ENCODE peak calls at places on chromosome 6, in five cellular contexts. W, M, C, Z and Q are unnamed samples.

GRCh38 chr6:2971420-2972218 is at the start of gene SERPINB6:
- DNase-seq in W (peak), M (peak), C (peak), Z (no peak), Q (peak)

GRCh38 chr6:170316071-170316470 is 9.5 kb downstream of the FAM120B start:
- DNase-seq in W (no peak), M (no peak), C (peak), Z (no peak), Q (peak)

GRCh38 chr6:45076217-45076616 is 251.9 kb upstream of the RUNX2 start:
- DNase-seq in W (peak), M (no peak), C (peak), Z (no peak), Q (no peak)

GRCh38 chr6:7255918-7256317 is 57.1 kb downstream of the SSR1 start:
- DNase-seq in W (no peak), M (no peak), C (no peak), Z (no peak), Q (no peak)

GRCh38 chr6:155177369-155177961 is 86.3 kb upstream of the CLDN20 start:
- DNase-seq in W (peak), M (peak), C (peak), Z (no peak), Q (peak)

GRCh38 chr6:36120979-36121706 is 9.2 kb upstream of the MAPK13 start:
- DNase-seq in W (peak), M (peak), C (no peak), Z (no peak), Q (peak)

GRCh38 chr6:12296255-12296573 is 6.1 kb downstream of the EDN1 start:
- DNase-seq in W (peak), M (no peak), C (peak), Z (no peak), Q (peak)

GRCh38 chr6:111589366-111589765 is 16.3 kb downstream of the TRAF3IP2 start:
- DNase-seq in W (peak), M (no peak), C (peak), Z (no peak), Q (peak)

GRCh38 chr6:4567141-4567540 is 209.1 kb upstream of the CDYL start:
- DNase-seq in W (peak), M (no peak), C (peak), Z (no peak), Q (peak)

GRCh38 chr6:102950967-102951366 is 1557.5 kb downstream of the GRIK2 start:
- DNase-seq in W (no peak), M (no peak), C (no peak), Z (no peak), Q (no peak)

GRCh38 chr6:163711071-163711470 is 296.6 kb downstream of the QKI start:
- DNase-seq in W (no peak), M (no peak), C (no peak), Z (no peak), Q (no peak)

GRCh38 chr6:11586574-11586973 is 49.0 kb downstream of the TMEM170B start:
- DNase-seq in W (peak), M (no peak), C (peak), Z (no peak), Q (peak)

GRCh38 chr6:111478749-111479148 is 4.3 kb downstream of the REV3L start:
- DNase-seq in W (peak), M (no peak), C (peak), Z (no peak), Q (peak)

GRCh38 chr6:43635387-43636311 is at the start of gene MAD2L1BP:
- DNase-seq in W (peak), M (peak), C (peak), Z (peak), Q (peak)

DNA sequence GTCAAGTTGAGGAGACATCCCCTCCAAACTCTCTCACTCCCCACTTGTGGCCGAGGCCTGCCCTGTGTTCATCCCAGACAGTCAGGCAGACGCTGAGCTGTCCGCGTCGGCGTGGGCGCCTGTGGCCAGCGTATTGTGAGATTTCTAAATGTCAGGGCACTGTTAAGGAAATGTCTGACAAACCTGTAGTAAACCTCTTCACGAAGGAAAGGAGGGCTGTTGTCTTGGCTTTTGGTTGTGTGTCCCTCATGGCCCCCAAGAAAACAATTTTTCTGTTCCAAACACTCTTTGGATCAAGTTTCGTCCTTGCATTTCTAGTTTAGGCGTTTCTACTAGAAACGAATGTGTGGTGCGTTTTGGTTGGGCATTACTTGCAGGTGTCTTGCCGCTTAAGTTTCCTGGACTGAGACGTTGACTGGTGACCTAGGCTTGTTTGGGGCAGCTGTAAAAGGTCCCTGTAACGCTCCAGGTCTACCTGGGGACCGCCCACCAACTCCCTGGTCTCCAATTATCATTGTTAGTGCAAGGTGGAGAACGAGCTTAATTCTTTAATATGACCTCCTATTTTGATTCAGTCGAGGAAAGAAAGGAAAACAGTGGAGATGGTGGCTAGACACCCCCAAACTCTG is 8.7 kb upstream of the POU3F2 start:
- DNase-seq in W (no peak), M (no peak), C (no peak), Z (no peak), Q (no peak)
- H3K4me3 ChIP-seq in W (no peak), M (no peak), C (no peak), Z (no peak), Q (no peak)

DNA sequence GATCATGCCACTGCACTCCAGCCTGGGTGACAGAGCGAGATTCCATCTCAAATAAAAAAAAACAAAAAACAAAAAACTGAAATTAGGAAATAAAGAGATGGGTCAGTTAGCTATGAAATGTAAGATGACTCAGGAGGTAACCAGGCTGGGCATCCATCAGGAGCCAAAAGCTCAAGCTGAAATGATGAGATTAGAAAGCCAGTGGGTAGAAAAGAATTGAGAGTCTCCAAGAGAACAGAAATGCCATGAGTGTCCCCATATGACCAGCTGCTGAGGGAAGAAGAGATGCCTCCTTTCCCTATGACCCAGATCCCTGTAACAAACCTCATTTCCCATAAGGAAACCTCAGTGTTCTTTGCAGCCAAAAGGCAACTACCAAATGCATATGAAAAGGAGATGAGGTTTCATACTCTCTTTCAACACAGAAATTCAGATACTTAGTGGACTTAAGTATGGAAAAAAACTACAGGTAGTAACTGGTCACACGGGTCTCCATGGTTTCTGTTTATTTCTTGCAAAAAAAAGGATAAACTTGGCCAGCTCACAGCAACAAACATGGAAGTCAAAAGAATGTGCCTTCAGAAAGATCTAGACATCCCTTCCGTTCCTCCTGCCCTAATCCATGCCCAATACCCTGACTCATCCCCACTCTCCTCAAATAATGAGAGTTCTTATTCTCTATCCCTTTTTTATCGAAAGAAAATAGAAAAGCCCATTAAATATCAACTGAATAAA is 8.1 kb downstream of the ARHGAP18 start:
- DNase-seq in W (peak), M (no peak), C (peak), Z (no peak), Q (peak)
- H3K4me3 ChIP-seq in W (no peak), M (no peak), C (no peak), Z (no peak), Q (no peak)

GRCh38 chr6:149938571-149939462 is 3.0 kb upstream of the ULBP2 start:
- DNase-seq in W (peak), M (no peak), C (no peak), Z (no peak), Q (no peak)
- H3K4me3 ChIP-seq in W (peak), M (no peak), C (peak), Z (peak), Q (peak)

GRCh38 chr6:106100755-106101154 is 14.6 kb downstream of the PRDM1 start:
- DNase-seq in W (no peak), M (no peak), C (no peak), Z (no peak), Q (no peak)
- H3K4me3 ChIP-seq in W (no peak), M (no peak), C (no peak), Z (no peak), Q (no peak)

DNA sequence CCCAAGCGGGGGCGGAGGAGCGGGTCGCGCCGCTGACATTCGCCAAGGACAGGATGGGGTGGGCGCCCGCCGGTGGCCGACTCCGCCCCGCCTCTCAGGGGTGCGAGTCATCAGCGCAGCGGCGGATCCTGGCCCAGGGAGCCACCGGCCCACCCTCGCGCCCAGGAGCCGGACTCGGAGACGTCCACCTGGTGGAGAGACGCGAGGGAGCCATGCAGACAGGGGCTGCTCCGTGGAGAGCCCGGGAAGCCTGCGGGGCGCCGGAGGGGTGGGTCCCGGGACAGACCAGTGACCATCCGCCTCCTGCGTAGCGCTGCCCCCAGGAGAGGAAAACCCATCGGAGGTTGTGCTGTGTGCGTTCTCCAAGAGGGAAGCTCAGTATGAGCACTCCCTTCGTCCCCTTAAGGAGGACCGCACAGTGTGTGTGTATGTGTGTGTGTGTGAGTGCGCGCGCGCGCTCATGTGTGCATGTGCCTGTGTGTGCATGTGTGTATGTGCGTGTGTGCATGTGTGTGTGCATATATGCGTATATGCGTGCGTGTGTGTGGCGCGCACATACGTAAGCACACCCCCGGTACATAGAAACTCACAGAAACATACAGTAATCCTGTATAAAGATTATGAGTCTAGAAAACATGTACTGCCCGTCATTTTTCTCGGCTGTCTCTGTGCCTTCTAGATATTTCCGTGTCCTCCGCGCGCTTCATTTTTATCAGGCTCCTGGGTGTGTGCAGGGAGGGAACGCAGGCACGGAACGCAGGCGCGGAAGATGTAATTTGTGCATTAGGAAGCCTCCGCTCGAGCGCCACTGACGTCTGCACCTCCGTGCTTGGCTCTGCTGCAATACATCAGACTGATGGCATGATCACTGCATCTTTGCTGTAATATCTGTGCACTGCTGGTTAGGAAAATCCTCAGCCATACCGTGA is 158.9 kb downstream of the TBXT start:
- DNase-seq in W (peak), M (no peak), C (peak), Z (no peak), Q (peak)
- H3K4me3 ChIP-seq in W (peak), M (no peak), C (peak), Z (no peak), Q (peak)

GRCh38 chr6:146026873-146027272 is 2.0 kb upstream of the GRM1 start:
- DNase-seq in W (no peak), M (no peak), C (no peak), Z (no peak), Q (no peak)

GRCh38 chr6:146028250-146028789 is 542 bp upstream of the GRM1 start:
- DNase-seq in W (peak), M (peak), C (peak), Z (no peak), Q (peak)

GRCh38 chr6:146029573-146030184 is 817 bp downstream of the GRM1 start:
- DNase-seq in W (no peak), M (no peak), C (no peak), Z (no peak), Q (no peak)

GRCh38 chr6:146028835-146029572 is at the start of gene GRM1:
- DNase-seq in W (no peak), M (no peak), C (no peak), Z (no peak), Q (no peak)

GRCh38 chr6:146027586-146028249 is 1.1 kb upstream of the GRM1 start:
- DNase-seq in W (no peak), M (no peak), C (no peak), Z (no peak), Q (peak)
- H3K4me3 ChIP-seq in W (no peak), M (no peak), C (no peak), Z (no peak), Q (no peak)